ENCODE peak calls at places on chromosomes 1 and 21, in eight cellular contexts. B is stomach, U is keratinocyte, K is fibroblast of lung, T is heart left ventricle, A is endothelial cell of umbilical vein, I is IMR-90, F is K562. R is an unnamed sample.

GRCh38 chr1:115107501-115108260 is 18.4 kb upstream of the TSPAN2 start:
- DNase-seq in B (no peak), U (no peak), K (peak), T (no peak), A (no peak), I (peak), F (no peak), R (no peak)

GRCh38 chr1:1085171-1085841 is 11.2 kb upstream of the RNF223 start:
- DNase-seq in B (peak), U (no peak), K (no peak), T (no peak), A (no peak), I (no peak), F (no peak), R (no peak)

GRCh38 chr1:211783897-211784296 is 46.7 kb downstream of the LPGAT1 start:
- DNase-seq in B (no peak), U (no peak), K (no peak), T (no peak), A (no peak), I (no peak), F (no peak), R (no peak)

GRCh38 chr1:68185743-68186142 is 46.6 kb downstream of the WLS start:
- DNase-seq in B (no peak), U (no peak), K (peak), T (no peak), A (no peak), I (no peak), F (no peak), R (no peak)

GRCh38 chr1:227318852-227319607 is 738 bp upstream of the CDC42BPA start:
- DNase-seq in B (peak), U (no peak), K (peak), T (peak), A (peak), I (peak), F (peak), R (peak)

GRCh38 chr1:6612641-6613360 is 730 bp upstream of the PHF13 start:
- DNase-seq in B (peak), U (no peak), K (peak), T (peak), A (peak), I (peak), F (no peak), R (peak)

GRCh38 chr1:154328318-154329151 is 3.2 kb downstream of the ATP8B2 start:
- DNase-seq in B (peak), U (peak), K (peak), T (peak), A (peak), I (peak), F (no peak), R (peak)

GRCh38 chr1:64900916-64901315 is 65.4 kb downstream of the JAK1 start:
- DNase-seq in B (no peak), U (no peak), K (no peak), T (no peak), A (no peak), I (no peak), F (no peak), R (no peak)

GRCh38 chr1:175376194-175376593 is 183.6 kb upstream of the KIAA0040 start:
- DNase-seq in B (no peak), U (no peak), K (no peak), T (no peak), A (peak), I (no peak), F (peak), R (peak)

GRCh38 chr1:196661345-196661744 is 9.5 kb downstream of the CFH start:
- DNase-seq in B (no peak), U (no peak), K (no peak), T (no peak), A (no peak), I (no peak), F (no peak), R (no peak)

GRCh38 chr1:2150836-2151235 is 43.7 kb downstream of the FAAP20 start:
- DNase-seq in B (no peak), U (no peak), K (no peak), T (no peak), A (no peak), I (no peak), F (no peak), R (no peak)

DNA sequence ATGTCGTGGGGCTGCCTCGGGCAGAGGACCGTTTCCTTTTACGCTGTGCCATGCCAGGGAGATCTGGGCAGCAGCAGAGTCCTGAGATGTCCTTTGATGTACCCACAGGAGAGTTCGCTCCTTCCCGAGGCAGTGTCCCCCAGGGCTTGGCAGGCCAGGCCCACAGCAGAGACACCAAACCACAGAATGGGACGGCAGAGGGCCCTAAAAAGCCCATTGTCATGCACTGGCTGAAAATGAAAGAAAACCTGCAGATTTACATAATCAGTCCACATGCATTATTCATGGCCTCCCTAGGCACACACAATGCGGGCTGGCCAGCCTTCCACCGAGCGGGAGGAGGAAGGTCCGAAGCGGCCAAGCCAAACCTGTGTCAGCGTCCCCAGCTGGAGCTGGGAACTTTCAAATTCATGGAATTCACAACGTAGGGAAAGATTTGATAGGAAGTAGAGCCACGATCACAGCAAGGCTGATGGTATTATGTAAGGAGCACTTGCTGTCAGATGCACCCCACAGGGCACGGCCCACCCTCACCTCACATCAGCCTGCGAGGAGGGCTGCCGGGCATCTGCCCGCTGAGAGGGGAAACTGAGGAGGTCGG is 25.3 kb upstream of the EFHD2 start:
- DNase-seq in B (peak), U (no peak), K (peak), T (no peak), A (no peak), I (no peak), F (peak), R (no peak)
- H3K27ac ChIP-seq in B (no peak), U (no peak), K (no peak), T (no peak), A (no peak), I (no peak), F (no peak), R (no peak)

GRCh38 chr21:34857874-34858273 is 189.1 kb downstream of the CLIC6 start:
- DNase-seq in B (no peak), U (no peak), K (no peak), T (no peak), A (no peak), I (no peak), F (no peak), R (no peak)
- TF ChIP-seq CTCF in B (no peak), U (no peak), K (peak), T (no peak), A (peak), I (peak), F (peak), R (peak)

DNA sequence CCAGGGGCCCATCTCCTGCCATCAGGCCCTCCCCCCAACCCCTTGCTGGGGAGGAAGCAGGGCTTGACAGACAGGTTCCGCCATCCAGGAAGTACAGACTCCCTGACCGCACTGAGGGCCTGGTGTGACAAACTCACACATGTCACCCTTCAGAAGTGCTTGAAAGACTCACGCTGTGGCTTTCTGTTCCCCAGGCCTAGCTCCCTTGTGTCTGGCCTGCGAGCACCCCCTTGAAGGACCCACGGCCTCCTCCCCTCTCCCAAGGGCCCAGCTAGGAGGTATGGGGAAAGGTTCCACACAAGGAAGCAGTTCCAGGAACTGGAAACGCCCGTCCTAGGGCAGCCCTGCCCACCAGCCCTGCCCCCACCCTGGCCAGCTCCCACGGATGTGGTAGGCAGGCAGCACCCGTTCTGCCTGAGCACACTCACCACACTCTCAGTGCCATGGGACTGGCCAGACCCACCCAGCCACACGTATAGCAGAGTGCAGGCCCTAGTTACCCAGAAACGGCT is 26.7 kb downstream of the SLC2A1 start:
- DNase-seq in B (peak), U (no peak), K (no peak), T (no peak), A (no peak), I (no peak), F (peak), R (no peak)
- H3K4me3 ChIP-seq in B (no peak), U (no peak), K (no peak), T (no peak), A (no peak), I (no peak), F (no peak), R (no peak)

DNA sequence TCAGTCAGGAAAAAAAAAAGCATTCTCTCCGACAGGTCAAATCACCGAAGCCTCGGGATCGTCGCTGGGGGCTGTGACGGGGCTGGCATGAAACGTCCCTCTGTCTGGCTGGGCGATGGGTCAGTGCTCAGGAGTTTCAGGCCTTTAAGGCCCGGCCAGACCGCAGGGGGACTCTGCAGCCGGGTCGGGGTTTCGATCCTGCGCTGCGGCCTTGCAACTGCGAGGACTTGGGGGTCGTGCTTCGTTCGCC is 8.2 kb upstream of the CROCC start:
- DNase-seq in B (no peak), U (no peak), K (no peak), T (no peak), A (no peak), I (no peak), F (no peak), R (no peak)
- H3K27ac ChIP-seq in B (peak), U (no peak), K (peak), T (peak), A (no peak), I (peak), F (no peak), R (no peak)

DNA sequence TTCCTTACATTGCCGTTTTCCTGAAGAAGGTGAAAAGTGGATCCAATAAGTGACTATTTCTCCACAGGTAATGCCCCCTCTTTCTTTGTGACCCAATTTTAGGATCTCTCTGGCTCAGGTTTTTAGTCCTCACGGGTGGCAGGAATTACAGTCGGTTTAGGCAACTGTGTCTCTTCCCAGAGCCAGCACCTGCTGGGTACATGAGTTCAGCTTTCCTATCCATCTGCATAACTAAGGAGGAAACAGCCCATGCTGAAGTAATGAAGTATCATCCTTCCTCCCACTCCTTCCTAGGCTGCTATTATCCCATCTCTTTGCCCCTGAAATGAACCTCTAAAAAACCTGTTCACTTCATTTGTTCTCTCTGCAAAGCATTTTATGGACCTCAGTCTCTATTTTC is 544.6 kb downstream of the NEGR1 start:
- DNase-seq in B (no peak), U (no peak), K (no peak), T (no peak), A (no peak), I (no peak), F (no peak), R (no peak)
- TF ChIP-seq CTCF in B (no peak), U (no peak), K (no peak), T (no peak), A (no peak), I (no peak), F (no peak), R (no peak)

R was measured in brain microvascular endothelial cell.